ENCODE peak calls at places on chromosome 20, in five cellular contexts. J is AG04449; H is HFFc6; M is CD8-positive, alpha-beta T cell; L is MCF 10A. A is an unnamed sample.

GRCh38 chr20:19073584-19074198 is 138.8 kb upstream of the SLC24A3 start:
- DNase-seq in J (no peak), H (no peak), M (no peak), L (peak), A (no peak)

GRCh38 chr20:64142546-64142945 is 21.7 kb upstream of the MYT1 start:
- DNase-seq in J (no peak), H (no peak), M (no peak), L (no peak), A (no peak)

GRCh38 chr20:24543168-24543567 is 73.7 kb downstream of the SYNDIG1 start:
- DNase-seq in J (no peak), H (no peak), M (no peak), L (no peak), A (no peak)

GRCh38 chr20:51463560-51463959 is 79.0 kb downstream of the NFATC2 start:
- DNase-seq in J (no peak), H (no peak), M (no peak), L (no peak), A (no peak)

GRCh38 chr20:23225407-23226060 is 125.1 kb upstream of the NXT1 start:
- DNase-seq in J (peak), H (peak), M (no peak), L (peak), A (peak)

GRCh38 chr20:14919473-14920157 is 582.2 kb upstream of the FLRT3 start:
- DNase-seq in J (no peak), H (no peak), M (no peak), L (peak), A (no peak)

GRCh38 chr20:45008521-45009049 is 42.3 kb downstream of the STK4 start:
- DNase-seq in J (no peak), H (peak), M (no peak), L (no peak), A (no peak)

GRCh38 chr20:16441526-16442164 is 131.6 kb downstream of the KIF16B start:
- DNase-seq in J (no peak), H (no peak), M (no peak), L (no peak), A (no peak)

GRCh38 chr20:50077818-50078601 is 34.9 kb downstream of the UBE2V1 start:
- DNase-seq in J (no peak), H (no peak), M (no peak), L (no peak), A (no peak)

GRCh38 chr20:45341939-45342862 is 6.0 kb downstream of the SDC4 start:
- DNase-seq in J (no peak), H (peak), M (no peak), L (peak), A (peak)

GRCh38 chr20:62577447-62577846 is 64.9 kb upstream of the SLCO4A1 start:
- DNase-seq in J (no peak), H (no peak), M (no peak), L (no peak), A (no peak)
- TF ChIP-seq CTCF in J (no peak), H (no peak), M (no peak), L (no peak), A (no peak)

GRCh38 chr20:62571667-62572344 is 70.5 kb upstream of the SLCO4A1 start:
- DNase-seq in J (no peak), H (no peak), M (no peak), L (no peak), A (no peak)
- TF ChIP-seq CTCF in J (no peak), H (no peak), M (no peak), L (no peak), A (no peak)

DNA sequence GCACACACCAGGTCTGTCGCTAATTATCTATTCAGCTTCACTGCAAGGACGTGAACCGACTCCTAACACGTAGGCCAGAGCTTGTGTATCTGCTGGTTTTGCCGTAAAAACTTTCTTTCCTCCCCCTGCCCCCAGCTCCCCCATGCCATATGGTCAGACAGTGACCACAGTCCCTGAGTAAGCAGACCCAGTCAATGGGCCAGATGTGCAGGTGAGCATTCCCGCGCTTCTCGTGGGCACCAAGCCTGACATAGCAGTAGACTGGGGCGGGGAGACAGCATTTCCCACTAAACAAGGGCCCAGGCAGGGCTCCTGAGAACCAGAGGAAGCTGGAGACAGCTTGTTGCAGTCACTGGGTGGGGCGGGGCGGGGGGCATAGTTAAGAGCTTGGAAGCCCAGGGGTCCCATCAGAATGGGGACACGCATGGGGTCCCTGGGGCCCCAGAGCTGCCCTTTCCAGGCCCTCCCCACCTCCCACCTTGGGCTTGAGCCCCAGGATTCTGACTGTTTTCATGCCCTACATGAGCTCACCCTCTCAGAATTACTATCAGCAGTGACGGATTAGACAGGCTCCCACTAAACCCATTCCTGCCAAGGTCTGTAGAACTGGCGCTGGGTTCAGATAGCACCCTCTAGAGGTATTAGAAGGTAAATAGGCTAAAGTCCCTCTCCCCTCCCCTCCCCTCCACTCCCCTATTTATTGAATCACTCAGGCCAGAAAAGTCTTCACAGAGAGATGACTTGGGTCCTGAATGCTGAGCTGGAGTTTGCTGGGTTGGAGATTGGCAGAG is 51.8 kb downstream of the CDH26 start:
- DNase-seq in J (no peak), H (no peak), M (no peak), L (peak), A (no peak)
- TF ChIP-seq CTCF in J (no peak), H (peak), M (no peak), L (peak), A (no peak)

DNA sequence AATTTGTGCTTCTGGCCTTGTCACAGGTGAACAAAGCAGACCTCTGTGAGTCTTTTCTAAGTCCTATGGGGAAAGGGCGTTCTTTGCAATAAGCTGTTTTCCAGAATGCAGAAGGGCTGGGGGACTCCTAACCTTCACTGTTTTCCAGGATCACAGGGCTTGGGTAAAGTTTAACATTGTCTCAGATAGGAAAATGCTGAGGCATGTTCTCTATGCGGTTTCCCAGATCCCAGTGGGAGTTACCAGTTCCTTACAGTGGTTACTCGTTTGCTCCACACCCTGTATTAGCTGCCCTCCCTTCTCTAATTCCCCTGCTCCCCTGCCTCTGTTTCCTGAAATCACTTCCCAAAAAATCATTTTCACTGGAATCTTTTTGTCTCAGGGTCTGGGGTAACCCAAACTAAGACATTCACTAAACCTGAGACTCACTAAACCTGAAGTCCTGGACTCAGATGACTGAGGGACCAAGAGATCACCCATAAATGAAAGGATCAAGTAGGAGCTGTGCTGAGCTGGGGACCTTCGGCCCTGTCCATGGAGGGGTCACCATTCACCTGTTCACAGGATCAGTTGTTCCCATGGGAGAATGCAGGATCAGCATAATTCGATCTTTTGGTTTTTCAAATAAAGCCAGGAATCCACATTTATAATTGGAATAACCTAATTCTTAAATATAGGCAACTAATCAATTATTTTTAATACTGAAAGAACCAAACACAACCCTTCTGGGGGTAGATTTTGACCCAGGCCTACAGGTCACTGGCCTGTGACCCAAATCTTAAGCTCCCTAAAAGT is 76.2 kb downstream of the ISM1 start:
- DNase-seq in J (no peak), H (no peak), M (no peak), L (no peak), A (no peak)
- TF ChIP-seq CTCF in J (no peak), H (no peak), M (no peak), L (no peak), A (no peak)

DNA sequence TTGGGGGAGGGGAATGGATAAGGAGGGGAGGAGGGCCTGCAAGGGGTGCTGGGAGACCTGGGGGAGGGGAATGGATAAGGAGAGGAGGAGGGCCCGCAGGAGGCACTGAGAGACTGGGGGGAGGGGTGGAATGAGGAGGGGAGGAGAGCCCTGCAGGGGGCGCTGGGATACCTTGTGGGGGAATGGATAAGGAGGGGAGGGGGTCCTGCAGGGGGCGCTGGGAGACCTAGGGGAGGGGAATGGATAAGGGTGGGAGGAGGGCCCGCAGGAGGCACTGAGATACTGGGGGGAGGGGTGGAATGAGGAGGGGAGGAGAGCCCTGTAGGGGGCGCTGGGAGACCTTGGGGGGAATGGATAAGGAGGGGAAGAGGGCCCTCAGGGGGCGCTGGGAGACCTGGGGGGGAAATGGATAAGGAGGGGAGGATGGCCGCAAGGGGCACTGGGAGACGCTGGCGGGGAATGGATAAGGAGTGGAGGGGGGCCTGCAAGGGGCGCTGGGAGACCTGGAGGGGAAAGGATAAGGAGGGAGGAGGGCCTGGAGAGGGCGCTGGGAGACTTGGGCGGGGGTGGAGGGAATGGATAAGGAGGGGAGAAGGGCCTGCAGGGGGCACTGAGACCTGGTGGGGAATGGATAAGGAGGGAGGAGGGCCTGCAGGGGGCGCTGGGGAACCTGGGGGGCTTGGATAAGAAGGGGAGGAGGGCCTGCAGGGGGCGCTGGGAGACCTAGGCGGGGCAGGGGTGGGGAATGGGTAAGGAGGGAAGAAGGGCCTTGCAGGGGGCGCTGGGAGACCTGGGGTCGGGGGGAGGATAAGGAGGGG is 1.3 kb upstream of the CTCFL start:
- DNase-seq in J (no peak), H (no peak), M (no peak), L (no peak), A (no peak)
- TF ChIP-seq CTCF in J (no peak), H (peak), M (no peak), L (no peak), A (peak)

GRCh38 chr20:62927128-62927705 is 912 bp upstream of the DIDO1 start:
- DNase-seq in J (no peak), H (no peak), M (no peak), L (no peak), A (no peak)

GRCh38 chr20:62928246-62928939 is 2.1 kb upstream of the DIDO1 start:
- DNase-seq in J (no peak), H (no peak), M (no peak), L (no peak), A (no peak)

GRCh38 chr20:62924567-62925419 is 1.5 kb downstream of the DIDO1 start:
- DNase-seq in J (no peak), H (peak), M (no peak), L (peak), A (peak)

GRCh38 chr20:62925420-62926228 is 681 bp downstream of the DIDO1 start:
- DNase-seq in J (no peak), H (no peak), M (peak), L (peak), A (peak)

DNA sequence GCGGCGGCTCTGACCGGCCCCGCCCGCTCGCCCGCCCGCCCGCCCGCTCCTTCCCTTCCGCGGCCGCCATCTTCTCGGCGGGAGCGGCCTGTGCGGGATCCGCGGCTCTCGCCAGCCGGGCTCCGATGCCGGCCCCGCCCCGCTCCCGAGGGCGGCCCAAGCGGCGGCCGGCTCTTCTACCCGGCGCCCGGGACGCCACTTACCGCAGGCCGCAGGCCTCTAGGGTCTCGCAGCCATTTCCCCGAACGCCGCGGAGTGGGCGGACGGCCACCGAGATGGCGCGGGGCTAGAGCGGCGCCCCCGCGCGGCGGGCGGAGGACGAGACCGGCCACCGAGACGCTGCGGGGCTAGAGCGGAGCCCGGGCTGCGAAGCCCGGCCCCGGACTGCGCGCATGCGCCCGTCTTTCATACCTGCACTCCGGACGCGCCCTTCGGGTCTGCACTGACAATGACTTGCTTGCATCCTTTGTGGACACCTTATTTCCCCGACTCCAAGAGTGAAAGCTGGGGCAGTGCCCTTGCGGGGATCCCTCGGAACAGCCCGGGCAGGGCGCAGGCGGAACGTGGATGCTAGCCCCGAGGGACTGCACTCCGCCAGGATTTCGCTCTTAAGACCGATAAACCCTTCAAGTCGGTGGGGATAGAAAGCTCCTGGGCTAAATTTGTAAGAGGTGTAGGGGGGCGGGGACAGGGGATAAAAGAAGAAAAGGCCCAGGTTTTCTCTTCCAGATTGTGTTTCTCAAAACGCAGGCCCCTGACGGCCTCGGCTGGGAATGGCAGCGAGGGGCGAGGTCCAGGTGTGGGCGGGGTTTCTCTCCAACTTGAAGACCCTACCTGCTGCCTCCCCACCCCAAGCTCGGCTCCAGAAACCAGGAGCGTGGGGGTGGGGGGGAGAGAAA is at the start of gene DIDO1:
- DNase-seq in J (no peak), H (peak), M (peak), L (peak), A (peak)
- TF ChIP-seq CTCF in J (peak), H (peak), M (peak), L (peak), A (peak)

GRCh38 chr20:40797425-40797824 is 108.4 kb upstream of the MAFB start:
- DNase-seq in J (no peak), H (peak), M (no peak), L (peak), A (peak)
- TF ChIP-seq CTCF in J (peak), H (peak), M (peak), L (peak), A (peak)

DNA sequence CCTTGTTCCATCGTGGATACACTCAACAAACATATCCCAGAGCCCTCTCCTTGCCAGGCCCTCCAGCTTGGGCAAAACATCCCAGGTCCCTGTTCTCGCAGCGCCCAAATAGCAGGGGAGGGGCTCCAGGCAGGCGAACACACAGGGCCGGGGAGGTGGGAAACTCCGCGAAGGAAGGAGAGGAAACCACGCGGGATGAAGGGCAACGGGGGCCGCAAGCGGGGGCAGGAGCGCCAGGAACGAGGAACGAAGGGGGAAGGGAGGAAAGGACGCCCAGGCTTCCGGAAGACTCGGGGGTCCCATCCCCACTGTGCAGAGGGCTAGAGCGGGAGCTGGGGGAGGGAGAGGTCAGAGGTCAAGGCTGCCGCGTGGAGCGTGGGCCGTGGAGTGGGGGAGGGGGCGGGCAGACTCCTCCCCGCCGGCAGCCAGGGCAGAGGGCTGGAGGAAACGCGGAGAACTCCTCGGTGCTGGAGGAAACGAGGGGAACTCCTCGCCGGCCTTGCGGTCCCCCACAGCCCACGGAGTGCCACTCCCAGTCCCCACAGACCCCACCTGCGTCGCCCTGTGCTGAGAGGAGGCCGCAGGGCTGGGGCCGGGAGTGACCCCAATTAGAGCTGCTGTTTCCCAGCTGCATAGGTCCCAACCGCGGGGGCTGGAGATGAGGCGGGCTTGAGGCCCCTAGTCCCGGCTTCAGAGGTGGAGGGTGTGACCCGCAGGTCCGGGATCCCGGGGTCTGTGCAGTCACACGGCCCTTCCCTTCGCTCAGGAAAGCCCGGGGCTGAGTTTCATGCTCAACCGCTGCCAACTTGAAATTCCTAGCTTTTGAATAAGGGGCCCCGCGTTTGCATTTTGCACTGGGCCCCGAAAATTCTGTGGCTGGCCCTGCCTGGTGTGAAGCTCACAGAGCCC is 1.2 kb upstream of the RBM38 start:
- DNase-seq in J (no peak), H (no peak), M (no peak), L (no peak), A (no peak)
- TF ChIP-seq CTCF in J (no peak), H (no peak), M (peak), L (no peak), A (no peak)